ENCODE peak calls at places on chromosomes 4 and X, in nine cellular contexts. X, M, C, R, P, S, F, N and A are unnamed samples.
A peak's percentile ranks its signal among the peaks of the same experiment; 100 is the strongest.

GRCh38 chr4:166198041-166198440 is 325.0 kb downstream of the TLL1 start:
- DNase-seq in X (no peak), M (peak; percentile 87), C (peak; percentile 52), R (no peak), P (no peak), S (no peak), F (no peak), N (no peak), A (no peak)

GRCh38 chr4:69522554-69522953 is 26.8 kb upstream of the UGT2B4 start:
- DNase-seq in X (no peak), M (no peak), C (no peak), R (no peak), P (no peak), S (no peak), F (no peak), N (no peak), A (no peak)

GRCh38 chr4:139918591-139918990 is 235.4 kb downstream of the MAML3 start:
- DNase-seq in X (no peak), M (no peak), C (no peak), R (no peak), P (no peak), S (no peak), F (no peak), N (no peak), A (no peak)

GRCh38 chrX:57902633-57903032 is 7.6 kb downstream of the ZXDA start:
- DNase-seq in X (no peak), M (no peak), C (no peak), R (no peak), P (no peak), S (no peak), F (no peak), N (no peak), A (no peak)

GRCh38 chr4:53557601-53558000 is 33.7 kb downstream of the LNX1 start:
- DNase-seq in X (no peak), M (no peak), C (no peak), R (no peak), P (no peak), S (no peak), F (peak; percentile 52), N (no peak), A (no peak)

GRCh38 chrX:22424141-22424915 is 151.6 kb downstream of the CBLL2 start:
- DNase-seq in X (no peak), M (no peak), C (no peak), R (no peak), P (no peak), S (no peak), F (no peak), N (no peak), A (no peak)

GRCh38 chr4:155161357-155161756 is 47.1 kb upstream of the NPY2R start:
- DNase-seq in X (no peak), M (no peak), C (no peak), R (no peak), P (no peak), S (no peak), F (no peak), N (no peak), A (no peak)

GRCh38 chr4:157245351-157245750 is 24.8 kb downstream of the GRIA2 start:
- DNase-seq in X (no peak), M (no peak), C (no peak), R (no peak), P (no peak), S (no peak), F (no peak), N (no peak), A (no peak)

GRCh38 chr4:141410839-141411238 is 190.1 kb downstream of the ZNF330 start:
- DNase-seq in X (no peak), M (no peak), C (no peak), R (no peak), P (peak; percentile 69), S (no peak), F (peak; percentile 77), N (no peak), A (no peak)

GRCh38 chr4:72375050-72375736 is 193.8 kb downstream of the ADAMTS3 start:
- DNase-seq in X (no peak), M (no peak), C (peak; percentile 64), R (no peak), P (peak; percentile 87), S (no peak), F (peak; percentile 92), N (no peak), A (no peak)

GRCh38 chr4:7906171-7906581 is 33.5 kb downstream of the AFAP1 start:
- DNase-seq in X (no peak), M (no peak), C (no peak), R (no peak), P (no peak), S (no peak), F (peak; percentile 55), N (no peak), A (no peak)

GRCh38 chrX:53688300-53688699 is 1.8 kb upstream of the HUWE1 start:
- DNase-seq in X (no peak), M (no peak), C (no peak), R (no peak), P (no peak), S (no peak), F (no peak), N (no peak), A (no peak)

GRCh38 chr4:136927172-136927571 is 605.1 kb downstream of the PCDH18 start:
- DNase-seq in X (no peak), M (no peak), C (peak; percentile 44), R (no peak), P (peak; percentile 64), S (no peak), F (peak; percentile 54), N (no peak), A (no peak)

GRCh38 chr4:85725727-85726170 is 250.8 kb downstream of the ARHGAP24 start:
- DNase-seq in X (peak; percentile 73), M (no peak), C (peak; percentile 45), R (peak; percentile 38), P (no peak), S (peak; percentile 85), F (peak; percentile 52), N (no peak), A (no peak)

GRCh38 chrX:115968436-115969252 is 201.9 kb upstream of the AGTR2 start:
- DNase-seq in X (peak; percentile 65), M (peak; percentile 78), C (peak; percentile 67), R (peak; percentile 53), P (no peak), S (no peak), F (peak; percentile 64), N (peak; percentile 65), A (peak; percentile 42)

GRCh38 chr4:85569730-85570299 is 94.9 kb downstream of the ARHGAP24 start:
- DNase-seq in X (no peak), M (no peak), C (no peak), R (no peak), P (no peak), S (no peak), F (no peak), N (no peak), A (no peak)

GRCh38 chrX:135697614-135698013 is 15.8 kb upstream of the CT45A1 start:
- DNase-seq in X (no peak), M (peak; percentile 4), C (no peak), R (no peak), P (no peak), S (no peak), F (no peak), N (no peak), A (no peak)

GRCh38 chrX:70508296-70508911 is 63.8 kb downstream of the DLG3 start:
- DNase-seq in X (no peak), M (no peak), C (peak; percentile 5), R (no peak), P (no peak), S (no peak), F (peak; percentile 24), N (peak; percentile 60), A (no peak)

GRCh38 chrX:63426519-63426918 is 75.4 kb upstream of the SPIN4 start:
- DNase-seq in X (no peak), M (no peak), C (no peak), R (no peak), P (no peak), S (no peak), F (no peak), N (no peak), A (no peak)

GRCh38 chr4:44056721-44057151 is 391.9 kb downstream of the KCTD8 start:
- DNase-seq in X (no peak), M (no peak), C (no peak), R (no peak), P (no peak), S (no peak), F (no peak), N (no peak), A (no peak)

GRCh38 chr4:69689530-69690111 is 36.6 kb upstream of the UGT2A1 start:
- DNase-seq in X (no peak), M (peak; percentile 64), C (peak; percentile 28), R (no peak), P (peak; percentile 5), S (peak; percentile 36), F (peak; percentile 57), N (peak; percentile 7), A (no peak)

GRCh38 chr4:90328558-90328957 is 201.4 kb downstream of the CCSER1 start:
- DNase-seq in X (peak; percentile 54), M (peak; percentile 74), C (peak; percentile 83), R (no peak), P (no peak), S (no peak), F (peak; percentile 12), N (peak; percentile 80), A (no peak)

GRCh38 chrX:107842715-107843400 is 17.2 kb downstream of the MID2 start:
- DNase-seq in X (no peak), M (no peak), C (no peak), R (no peak), P (no peak), S (no peak), F (no peak), N (no peak), A (no peak)

GRCh38 chr4:184459413-184459812 is 14.9 kb downstream of the IRF2 start:
- DNase-seq in X (no peak), M (no peak), C (peak; percentile 57), R (no peak), P (no peak), S (no peak), F (peak; percentile 84), N (no peak), A (no peak)

GRCh38 chr4:16198271-16198670 is 28.0 kb downstream of the TAPT1 start:
- DNase-seq in X (no peak), M (no peak), C (no peak), R (no peak), P (no peak), S (no peak), F (no peak), N (no peak), A (no peak)

GRCh38 chr4:985123-985830 is 1.6 kb upstream of the IDUA start:
- DNase-seq in X (peak; percentile 87), M (no peak), C (no peak), R (peak; percentile 74), P (no peak), S (no peak), F (peak; percentile 77), N (no peak), A (no peak)

GRCh38 chr4:139852612-139853269 is 187.1 kb downstream of the MGST2 start:
- DNase-seq in X (no peak), M (no peak), C (no peak), R (no peak), P (no peak), S (no peak), F (no peak), N (no peak), A (no peak)

GRCh38 chr4:107760281-107760947 is 40.4 kb upstream of the PAPSS1 start:
- DNase-seq in X (no peak), M (peak; percentile 58), C (peak; percentile 42), R (no peak), P (no peak), S (no peak), F (no peak), N (no peak), A (no peak)

GRCh38 chr4:178523038-178523437 is 1080.8 kb upstream of the AGA start:
- DNase-seq in X (no peak), M (no peak), C (no peak), R (no peak), P (no peak), S (no peak), F (no peak), N (no peak), A (no peak)

GRCh38 chr4:1939664-1940509 is 68.7 kb downstream of the NSD2 start:
- DNase-seq in X (no peak), M (no peak), C (peak; percentile 93), R (no peak), P (peak; percentile 58), S (no peak), F (peak; percentile 91), N (peak; percentile 8), A (no peak)

GRCh38 chr4:25449270-25449669 is 72.2 kb downstream of the ANAPC4 start:
- DNase-seq in X (no peak), M (no peak), C (peak; percentile 23), R (no peak), P (no peak), S (no peak), F (peak; percentile 61), N (no peak), A (no peak)